ENCODE peak calls at places on chromosomes 6 and 20, in eight cellular contexts. Q, P, D, J, N, S, M and Y are unnamed samples.

GRCh38 chr6:140602843-140603242 is 1228.4 kb upstream of the CITED2 start:
- DNase-seq in Q (no peak), P (no peak), D (no peak), J (no peak), N (no peak), S (no peak), M (no peak), Y (no peak)

GRCh38 chr20:47370850-47371782 is 14.6 kb upstream of the ZMYND8 start:
- DNase-seq in Q (peak), P (no peak), D (no peak), J (no peak), N (no peak), S (no peak), M (no peak), Y (peak)

GRCh38 chr6:41984623-41985022 is 43.0 kb upstream of the CCND3 start:
- DNase-seq in Q (no peak), P (no peak), D (no peak), J (no peak), N (no peak), S (no peak), M (no peak), Y (no peak)

GRCh38 chr20:40010483-40010882 is 678.6 kb downstream of the MAFB start:
- DNase-seq in Q (no peak), P (no peak), D (no peak), J (no peak), N (no peak), S (no peak), M (no peak), Y (no peak)

GRCh38 chr6:45843848-45844521 is 171.7 kb downstream of the CLIC5 start:
- DNase-seq in Q (no peak), P (no peak), D (no peak), J (no peak), N (no peak), S (no peak), M (no peak), Y (no peak)

GRCh38 chr20:35828434-35828833 is 56.6 kb downstream of the PHF20 start:
- DNase-seq in Q (no peak), P (no peak), D (no peak), J (no peak), N (no peak), S (no peak), M (peak), Y (no peak)

GRCh38 chr6:111880181-111880944 is 7.1 kb upstream of the FYN start:
- DNase-seq in Q (no peak), P (no peak), D (no peak), J (no peak), N (no peak), S (no peak), M (no peak), Y (no peak)

GRCh38 chr20:711526-711925 is 35.9 kb upstream of the SCRT2 start:
- DNase-seq in Q (no peak), P (no peak), D (no peak), J (no peak), N (no peak), S (no peak), M (no peak), Y (peak)

GRCh38 chr20:10987651-10988383 is 314.0 kb upstream of the JAG1 start:
- DNase-seq in Q (no peak), P (no peak), D (no peak), J (no peak), N (no peak), S (no peak), M (no peak), Y (no peak)

GRCh38 chr6:158086054-158086705 is 81.9 kb downstream of the SERAC1 start:
- DNase-seq in Q (no peak), P (no peak), D (no peak), J (no peak), N (no peak), S (no peak), M (no peak), Y (no peak)

GRCh38 chr6:138593100-138593877 is 94.0 kb upstream of the NHSL1 start:
- DNase-seq in Q (peak), P (no peak), D (peak), J (no peak), N (peak), S (no peak), M (peak), Y (no peak)

GRCh38 chr6:2360126-2360525 is 114.7 kb upstream of the GMDS start:
- DNase-seq in Q (no peak), P (no peak), D (no peak), J (no peak), N (no peak), S (no peak), M (no peak), Y (no peak)

GRCh38 chr6:20644667-20645370 is 110.6 kb downstream of the CDKAL1 start:
- DNase-seq in Q (no peak), P (no peak), D (no peak), J (no peak), N (no peak), S (no peak), M (no peak), Y (no peak)

GRCh38 chr6:11207199-11207968 is 25.1 kb downstream of the NEDD9 start:
- DNase-seq in Q (no peak), P (no peak), D (peak), J (no peak), N (peak), S (no peak), M (peak), Y (no peak)

GRCh38 chr6:84645000-84645399 is 119.4 kb downstream of the TBX18 start:
- DNase-seq in Q (no peak), P (no peak), D (no peak), J (no peak), N (no peak), S (no peak), M (no peak), Y (no peak)

GRCh38 chr6:96499781-96500180 is 21.8 kb upstream of the UFL1 start:
- DNase-seq in Q (no peak), P (no peak), D (no peak), J (no peak), N (no peak), S (no peak), M (no peak), Y (peak)

GRCh38 chr6:18823782-18824386 is 436.7 kb downstream of the RNF144B start:
- DNase-seq in Q (peak), P (no peak), D (no peak), J (peak), N (no peak), S (no peak), M (no peak), Y (no peak)

GRCh38 chr20:35248641-35249475 is 22.4 kb downstream of the MMP24 start:
- DNase-seq in Q (no peak), P (no peak), D (no peak), J (no peak), N (no peak), S (no peak), M (no peak), Y (no peak)

GRCh38 chr20:61746147-61746646 is 319.5 kb downstream of the TAF4 start:
- DNase-seq in Q (no peak), P (no peak), D (no peak), J (no peak), N (no peak), S (peak), M (no peak), Y (peak)

GRCh38 chr20:23257106-23257761 is 93.4 kb upstream of the NXT1 start:
- DNase-seq in Q (peak), P (no peak), D (no peak), J (no peak), N (no peak), S (peak), M (no peak), Y (no peak)

GRCh38 chr6:149433901-149434300 is 33.8 kb downstream of the SUMO4 start:
- DNase-seq in Q (no peak), P (no peak), D (no peak), J (no peak), N (no peak), S (no peak), M (no peak), Y (no peak)

GRCh38 chr20:7022597-7022996 is 255.1 kb downstream of the BMP2 start:
- DNase-seq in Q (no peak), P (no peak), D (no peak), J (no peak), N (no peak), S (no peak), M (no peak), Y (no peak)

GRCh38 chr6:41370488-41371111 is 35.2 kb downstream of the NCR2 start:
- DNase-seq in Q (no peak), P (no peak), D (no peak), J (no peak), N (no peak), S (no peak), M (no peak), Y (no peak)

GRCh38 chr20:14979472-14979986 is 642.1 kb upstream of the FLRT3 start:
- DNase-seq in Q (no peak), P (no peak), D (no peak), J (no peak), N (no peak), S (no peak), M (no peak), Y (no peak)

GRCh38 chr20:43461894-43462293 is 4.2 kb downstream of the SRSF6 start:
- DNase-seq in Q (no peak), P (no peak), D (no peak), J (no peak), N (no peak), S (no peak), M (no peak), Y (no peak)

GRCh38 chr6:22765015-22765414 is 195.6 kb downstream of the HDGFL1 start:
- DNase-seq in Q (no peak), P (no peak), D (no peak), J (no peak), N (no peak), S (no peak), M (no peak), Y (no peak)

GRCh38 chr6:148616811-148617210 is 130.0 kb upstream of the UST start:
- DNase-seq in Q (no peak), P (no peak), D (no peak), J (no peak), N (no peak), S (no peak), M (no peak), Y (no peak)

GRCh38 chr6:42963855-42964605 is 3.5 kb downstream of the GNMT start:
- DNase-seq in Q (peak), P (no peak), D (no peak), J (no peak), N (no peak), S (peak), M (no peak), Y (peak)

GRCh38 chr6:6885521-6886088 is 222.2 kb upstream of the RREB1 start:
- DNase-seq in Q (no peak), P (no peak), D (no peak), J (no peak), N (peak), S (peak), M (peak), Y (peak)

GRCh38 chr6:170029416-170030283 is 261.2 kb downstream of the DLL1 start:
- DNase-seq in Q (no peak), P (peak), D (peak), J (peak), N (no peak), S (peak), M (no peak), Y (peak)

GRCh38 chr20:41058007-41058673 is 29.5 kb downstream of the TOP1 start:
- DNase-seq in Q (peak), P (no peak), D (no peak), J (no peak), N (no peak), S (no peak), M (no peak), Y (no peak)

GRCh38 chr6:29521006-29521680 is 33.4 kb upstream of the MAS1L start:
- DNase-seq in Q (no peak), P (no peak), D (no peak), J (no peak), N (no peak), S (no peak), M (no peak), Y (no peak)

GRCh38 chr6:82915666-82916065 is 150.0 kb downstream of the UBE3D start:
- DNase-seq in Q (no peak), P (no peak), D (no peak), J (no peak), N (no peak), S (no peak), M (no peak), Y (no peak)

GRCh38 chr6:26172496-26172958 is 85.3 kb downstream of the HFE start:
- DNase-seq in Q (no peak), P (no peak), D (no peak), J (no peak), N (no peak), S (no peak), M (no peak), Y (no peak)

GRCh38 chr6:135146160-135146920 is 34.8 kb upstream of the MYB start:
- DNase-seq in Q (no peak), P (no peak), D (no peak), J (no peak), N (no peak), S (no peak), M (no peak), Y (no peak)

GRCh38 chr6:16265351-16266341 is 27.3 kb downstream of the GMPR start:
- DNase-seq in Q (no peak), P (no peak), D (no peak), J (no peak), N (no peak), S (no peak), M (no peak), Y (no peak)
- TF ChIP-seq POLR2A in Q (no peak), P (no peak), D (no peak), J (no peak), N (no peak), S (no peak), M (no peak), Y (no peak)

DNA sequence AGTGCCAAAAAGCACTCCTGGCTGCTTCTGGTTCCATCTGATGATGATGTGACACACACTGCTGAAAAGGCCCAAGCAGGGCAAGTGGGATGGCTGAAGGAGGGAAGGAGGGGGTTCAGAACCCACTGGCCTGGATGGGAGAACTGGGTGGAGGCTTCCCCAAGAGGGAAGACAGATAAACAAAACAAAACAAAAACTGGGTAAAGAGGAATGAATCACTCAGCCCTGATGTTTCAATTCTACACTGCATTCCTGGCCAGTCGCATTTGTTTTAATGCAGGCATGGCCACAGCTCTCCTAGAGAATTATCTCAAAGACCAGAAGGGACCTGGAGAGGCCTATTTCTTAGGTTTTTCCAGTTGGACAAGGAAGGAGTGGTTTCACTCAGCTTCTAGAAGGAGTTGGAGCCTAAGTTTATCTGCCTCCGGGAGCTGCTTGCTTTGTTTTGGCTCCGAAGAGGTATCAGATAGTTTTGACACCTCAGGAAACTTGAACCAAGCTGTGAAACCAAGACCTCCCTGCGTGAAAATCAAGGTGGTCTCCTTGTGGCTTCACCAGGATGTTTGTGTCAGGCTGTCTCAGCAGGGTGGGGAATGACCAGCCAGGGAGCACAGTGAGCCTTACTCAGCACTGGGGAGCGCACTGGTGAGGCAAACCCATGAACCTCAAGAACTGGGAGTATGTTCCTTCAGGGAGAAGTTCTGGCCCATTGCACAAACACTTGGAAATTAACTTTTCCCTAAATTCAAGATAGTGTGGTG is 16.1 kb downstream of the TTPAL start:
- DNase-seq in Q (no peak), P (no peak), D (no peak), J (no peak), N (peak), S (no peak), M (peak), Y (no peak)
- TF ChIP-seq POLR2A in Q (no peak), P (no peak), D (no peak), J (no peak), N (no peak), S (no peak), M (no peak), Y (no peak)

GRCh38 chr6:31834704-31835375 is 7.3 kb downstream of the HSPA1B start:
- DNase-seq in Q (no peak), P (peak), D (peak), J (peak), N (no peak), S (peak), M (peak), Y (peak)

GRCh38 chr6:31838968-31839367 is 11.4 kb downstream of the HSPA1B start:
- DNase-seq in Q (no peak), P (no peak), D (no peak), J (no peak), N (no peak), S (no peak), M (no peak), Y (no peak)

GRCh38 chr6:31836036-31836675 is 8.6 kb downstream of the HSPA1B start:
- DNase-seq in Q (no peak), P (no peak), D (no peak), J (no peak), N (no peak), S (no peak), M (no peak), Y (peak)

GRCh38 chr6:31836676-31837611 is 9.4 kb downstream of the HSPA1B start:
- DNase-seq in Q (no peak), P (no peak), D (no peak), J (no peak), N (no peak), S (no peak), M (no peak), Y (no peak)

DNA sequence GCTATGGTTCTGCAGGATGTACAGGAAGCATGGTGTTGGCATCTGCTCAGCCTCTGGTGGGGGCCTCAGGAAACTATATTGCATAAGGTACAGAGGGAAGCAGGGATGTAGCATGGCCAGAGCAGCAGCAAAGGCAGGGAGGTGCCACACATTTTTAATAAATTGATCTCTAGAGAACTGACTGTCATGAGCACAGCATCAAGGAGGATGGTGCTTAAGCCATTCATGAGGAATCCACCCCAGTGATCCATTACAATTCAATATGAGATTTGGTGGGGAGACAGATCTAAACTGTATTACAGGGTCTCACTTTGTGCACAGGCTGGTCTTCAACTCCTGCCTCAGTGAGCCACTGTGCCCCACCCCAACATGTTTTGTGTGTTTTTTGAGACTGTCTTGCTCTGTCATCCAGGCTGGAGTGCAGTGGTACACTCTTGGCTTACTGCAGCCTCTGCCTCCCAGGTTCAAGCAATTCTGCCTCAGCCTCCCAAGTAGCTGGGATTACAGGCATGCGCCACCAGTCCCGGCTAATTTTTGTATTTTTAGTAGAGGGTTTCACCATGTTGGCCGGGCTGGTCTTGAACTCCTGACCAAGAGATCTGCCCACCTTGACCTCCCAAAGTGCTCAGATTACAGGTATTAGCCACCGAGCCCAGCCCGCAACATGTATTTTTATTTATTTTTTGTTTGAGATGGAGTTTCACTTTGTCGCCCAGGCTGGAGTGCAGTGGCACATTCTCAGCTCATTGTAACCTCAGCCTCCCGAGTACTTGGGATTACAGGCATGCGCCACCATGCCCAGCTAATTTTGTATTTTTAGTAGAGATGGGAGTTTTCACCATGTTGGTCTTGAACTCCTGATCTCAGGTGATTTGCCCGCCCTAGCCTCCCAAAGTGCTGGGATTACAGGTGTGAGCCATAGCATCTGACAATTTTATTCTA is 10.3 kb downstream of the HSPA1B start:
- DNase-seq in Q (no peak), P (no peak), D (no peak), J (no peak), N (no peak), S (no peak), M (no peak), Y (peak)
- TF ChIP-seq POLR2A in Q (no peak), P (no peak), D (no peak), J (no peak), N (no peak), S (no peak), M (no peak), Y (no peak)

DNA sequence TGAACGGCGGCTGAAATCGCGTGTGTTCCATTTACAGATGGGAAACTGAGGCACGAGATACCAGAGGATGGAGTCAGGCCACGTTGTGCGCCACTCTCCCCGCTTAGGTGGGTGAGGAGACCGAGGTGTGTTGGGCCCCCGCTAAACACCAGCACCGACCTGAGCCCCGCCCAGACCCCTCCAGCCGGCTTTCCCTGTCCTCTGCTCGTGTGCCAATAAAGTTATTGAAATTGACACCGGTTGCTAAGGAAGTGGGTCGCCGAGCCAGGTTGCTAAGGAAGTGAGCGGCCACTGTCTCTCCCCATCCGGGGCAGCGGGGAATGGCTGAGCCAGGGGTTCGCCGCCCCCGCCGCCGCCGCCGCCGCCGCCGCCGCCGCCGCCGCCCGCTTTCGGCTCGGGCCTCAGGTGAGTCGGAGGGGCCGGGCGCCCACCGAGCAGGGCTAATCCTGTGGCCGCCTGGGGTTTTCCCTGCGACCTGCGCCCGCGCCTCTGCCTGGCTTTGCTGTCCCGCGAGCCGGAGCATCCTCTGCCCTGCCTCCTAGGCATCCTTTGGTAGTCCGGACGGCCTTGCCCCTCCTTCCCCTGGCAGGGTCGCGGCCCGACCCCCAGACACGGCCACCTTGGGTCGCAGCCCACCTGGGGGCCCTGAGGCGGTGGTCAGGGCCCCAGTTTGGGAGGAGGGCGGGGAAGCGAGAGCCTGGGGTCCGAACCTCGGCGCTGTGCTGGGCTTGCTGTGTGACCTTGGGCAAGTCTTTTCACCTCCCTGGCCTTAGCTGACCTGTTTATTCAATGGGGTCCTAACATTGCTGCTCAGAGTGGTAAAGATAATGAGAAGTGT is at the start of gene KIF3B:
- DNase-seq in Q (peak), P (peak), D (peak), J (peak), N (peak), S (peak), M (peak), Y (peak)
- TF ChIP-seq POLR2A in Q (peak), P (peak), D (peak), J (peak), N (no peak), S (peak), M (peak), Y (no peak)

GRCh38 chr20:5074050-5074674 is 45.6 kb downstream of the PCNA start:
- DNase-seq in Q (no peak), P (peak), D (no peak), J (no peak), N (no peak), S (no peak), M (no peak), Y (no peak)

GRCh38 chr20:5081196-5081595 is 38.6 kb downstream of the PCNA start:
- DNase-seq in Q (no peak), P (no peak), D (no peak), J (no peak), N (no peak), S (no peak), M (no peak), Y (no peak)

GRCh38 chr20:5077761-5078387 is 41.9 kb downstream of the PCNA start:
- DNase-seq in Q (no peak), P (no peak), D (no peak), J (no peak), N (no peak), S (no peak), M (no peak), Y (no peak)

GRCh38 chr20:5080384-5080877 is 39.3 kb downstream of the PCNA start:
- DNase-seq in Q (no peak), P (no peak), D (peak), J (no peak), N (peak), S (no peak), M (peak), Y (peak)

GRCh38 chr20:5078399-5078958 is 41.3 kb downstream of the PCNA start:
- DNase-seq in Q (peak), P (peak), D (no peak), J (peak), N (peak), S (no peak), M (peak), Y (peak)
- TF ChIP-seq POLR2A in Q (no peak), P (no peak), D (no peak), J (no peak), N (no peak), S (peak), M (no peak), Y (no peak)